ENCODE peak calls at places on chromosomes 16 and 17, in seven cellular contexts. P is A673, L is ovary, I is tibial artery, V is brain microvascular endothelial cell, X is fibroblast of villous mesenchyme, T is DND-41. F is an unnamed sample.

GRCh38 chr17:74271281-74271680 is 2.8 kb upstream of the DNAI2 start:
- DNase-seq in P (no peak), I (no peak), V (no peak), L (no peak), T (no peak), X (no peak), F (no peak)

GRCh38 chr17:77863814-77864161 is 94.7 kb upstream of the TNRC6C start:
- DNase-seq in L (no peak), V (peak; percentile 14), P (no peak), I (peak; percentile 65), T (no peak), X (peak; percentile 19), F (no peak)

GRCh38 chr16:85055503-85056210 is 28.1 kb downstream of the KIAA0513 start:
- DNase-seq in T (peak; percentile 77), L (no peak), P (no peak), X (peak; percentile 87), I (no peak), V (peak; percentile 62), F (peak; percentile 94)

GRCh38 chr17:40526668-40527067 is 25.2 kb upstream of the TNS4 start:
- DNase-seq in T (no peak), P (no peak), L (no peak), V (no peak), I (no peak), X (peak; percentile 77), F (no peak)

GRCh38 chr17:44324571-44325275 is at the start of gene SLC25A39:
- DNase-seq in X (peak; percentile 95), T (peak; percentile 92), I (peak; percentile 97), V (peak; percentile 82), L (peak; percentile 95), P (peak; percentile 85), F (peak; percentile 94)

GRCh38 chr16:57039148-57039812 is 49.9 kb downstream of the NLRC5 start:
- DNase-seq in T (peak; percentile 70), X (peak; percentile 92), L (no peak), I (no peak), P (no peak), V (peak; percentile 47), F (peak; percentile 74)

GRCh38 chr16:69166221-69166833 is 20.6 kb upstream of the SNTB2 start:
- DNase-seq in P (no peak), T (no peak), I (no peak), L (no peak), V (peak; percentile 28), X (peak; percentile 22), F (peak; percentile 95)

GRCh38 chr16:66335704-66336329 is 30.7 kb upstream of the CDH5 start:
- DNase-seq in X (peak; percentile 37), I (no peak), P (peak; percentile 89), V (peak; percentile 70), T (peak; percentile 24), L (peak; percentile 29), F (no peak)

GRCh38 chr16:84741351-84741791 is 41.6 kb downstream of the USP10 start:
- DNase-seq in X (no peak), I (no peak), L (no peak), V (no peak), P (no peak), T (no peak), F (peak; percentile 38)

GRCh38 chr16:24696699-24697098 is 32.8 kb upstream of the TNRC6A start:
- DNase-seq in V (no peak), X (no peak), L (no peak), T (no peak), I (no peak), P (no peak), F (no peak)

GRCh38 chr17:35368086-35368824 is 5.2 kb downstream of the SLFN11 start:
- DNase-seq in T (peak; percentile 54), I (no peak), V (no peak), X (peak; percentile 34), L (no peak), P (no peak), F (peak; percentile 47)

GRCh38 chr16:12706628-12707027 is 97.1 kb downstream of the CPPED1 start:
- DNase-seq in P (no peak), V (no peak), I (peak; percentile 50), L (no peak), X (no peak), T (no peak), F (no peak)

GRCh38 chr17:63881935-63882601 is at the start of gene GH2:
- DNase-seq in L (peak; percentile 43), I (no peak), V (peak; percentile 58), P (peak; percentile 59), T (peak; percentile 66), X (peak; percentile 35), F (peak; percentile 77)

GRCh38 chr16:24834459-24835335 is 11.1 kb upstream of the SLC5A11 start:
- DNase-seq in L (no peak), V (peak; percentile 34), X (peak; percentile 36), P (peak; percentile 54), T (no peak), I (no peak), F (peak; percentile 19)

GRCh38 chr17:75645889-75646625 is 12.8 kb downstream of the SMIM5 start:
- DNase-seq in X (no peak), L (no peak), I (no peak), T (no peak), V (no peak), P (no peak), F (peak; percentile 36)

DNA sequence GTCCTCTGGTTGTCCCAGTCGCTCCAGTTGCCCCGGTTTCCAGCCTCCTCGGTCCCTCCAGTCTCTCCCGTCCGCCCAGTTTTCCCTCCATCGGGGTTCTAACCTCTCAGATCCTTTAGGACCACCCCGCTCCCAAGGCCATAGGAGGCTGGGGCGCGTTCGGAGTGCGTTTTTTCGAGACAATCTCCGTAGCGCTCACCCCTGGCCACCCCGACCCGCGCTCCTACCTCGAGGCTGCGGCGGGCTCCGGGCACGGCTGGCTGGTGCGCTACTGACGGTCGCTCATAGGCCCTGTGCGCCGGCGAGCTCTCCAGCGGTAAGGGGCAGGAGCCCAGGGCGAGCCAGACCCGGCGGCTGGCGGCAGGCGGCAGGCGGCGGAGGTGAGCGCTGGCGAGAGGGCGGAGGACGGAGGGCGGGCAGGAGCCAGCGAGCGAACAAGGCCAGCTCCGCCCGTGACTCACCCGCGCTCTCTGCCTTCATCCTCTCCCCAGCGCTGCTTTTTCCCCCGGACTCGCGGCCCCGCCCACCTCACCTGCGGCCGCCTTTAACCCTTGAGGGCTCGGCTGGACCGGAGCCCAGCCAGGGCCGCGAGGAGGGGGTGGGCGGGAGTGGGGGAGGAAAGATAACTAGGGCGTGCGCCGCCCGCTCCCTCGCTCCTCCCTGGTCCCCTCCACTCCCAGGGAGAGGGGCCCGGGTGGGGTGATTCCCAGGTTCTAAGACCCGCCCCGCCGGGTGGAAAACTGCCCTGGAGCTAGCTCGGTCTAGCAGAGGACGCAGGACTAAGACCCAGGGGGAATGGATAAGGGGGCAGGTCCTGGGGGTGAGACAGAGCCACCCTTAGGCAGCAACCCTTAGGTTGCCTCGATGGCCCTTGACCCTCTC is at the start of gene SP6:
- DNase-seq in P (no peak), X (peak; percentile 51), L (peak; percentile 63), V (peak; percentile 25), I (no peak), T (no peak), F (peak; percentile 83)
- TF ChIP-seq CTCF in P (no peak), X (peak; percentile 38), L (no peak), V (no peak), I (no peak), T (no peak), F (no peak)

DNA sequence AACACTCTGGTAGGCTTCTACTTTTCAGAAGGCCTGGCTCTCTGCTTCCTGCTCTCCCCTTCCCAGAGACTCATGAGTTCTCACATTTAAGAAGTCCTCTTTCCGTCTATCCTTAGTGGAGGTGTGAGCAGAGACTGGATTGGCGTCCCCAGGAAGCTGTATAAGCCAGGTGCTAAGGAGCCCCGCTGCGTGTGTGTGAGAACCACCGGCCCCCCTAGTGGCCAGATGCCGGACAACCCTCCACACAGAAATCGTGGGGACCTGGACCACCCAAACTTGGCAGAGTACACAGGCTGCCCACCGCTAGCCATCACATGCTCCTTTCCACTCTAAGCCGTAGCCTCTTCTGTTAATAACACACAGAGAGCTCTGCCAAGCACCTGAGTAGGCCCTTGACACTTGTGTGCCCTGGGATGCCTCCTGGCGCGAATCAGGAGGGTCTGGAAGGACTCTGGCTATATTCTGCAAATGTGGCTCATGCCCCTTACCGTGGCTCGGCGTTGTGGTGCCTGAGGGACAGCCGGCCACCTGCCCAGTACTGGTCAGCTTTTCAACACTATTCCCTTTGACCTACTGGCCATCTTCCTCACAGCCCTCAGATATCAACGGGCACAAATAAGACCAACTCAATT is 13.9 kb downstream of the CYB5D2 start:
- DNase-seq in V (no peak), L (no peak), X (no peak), T (no peak), P (no peak), I (no peak), F (no peak)
- TF ChIP-seq CTCF in V (peak; percentile 55), L (no peak), X (no peak), T (peak; percentile 46), P (peak; percentile 42), I (no peak), F (no peak)

GRCh38 chr17:14797021-14797420 is 468.1 kb downstream of the PMP22 start:
- DNase-seq in P (no peak), I (no peak), X (no peak), L (no peak), V (no peak), T (no peak), F (no peak)

GRCh38 chr17:14793237-14793636 is 471.9 kb downstream of the PMP22 start:
- DNase-seq in V (peak; percentile 58), T (no peak), I (no peak), X (no peak), P (no peak), L (no peak), F (no peak)

GRCh38 chr17:14797801-14798200 is 467.3 kb downstream of the PMP22 start:
- DNase-seq in P (no peak), T (no peak), I (no peak), X (no peak), V (no peak), L (no peak), F (no peak)

GRCh38 chr17:14792751-14793150 is 472.4 kb downstream of the PMP22 start:
- DNase-seq in V (no peak), X (peak; percentile 28), L (no peak), T (no peak), I (no peak), P (no peak), F (no peak)

DNA sequence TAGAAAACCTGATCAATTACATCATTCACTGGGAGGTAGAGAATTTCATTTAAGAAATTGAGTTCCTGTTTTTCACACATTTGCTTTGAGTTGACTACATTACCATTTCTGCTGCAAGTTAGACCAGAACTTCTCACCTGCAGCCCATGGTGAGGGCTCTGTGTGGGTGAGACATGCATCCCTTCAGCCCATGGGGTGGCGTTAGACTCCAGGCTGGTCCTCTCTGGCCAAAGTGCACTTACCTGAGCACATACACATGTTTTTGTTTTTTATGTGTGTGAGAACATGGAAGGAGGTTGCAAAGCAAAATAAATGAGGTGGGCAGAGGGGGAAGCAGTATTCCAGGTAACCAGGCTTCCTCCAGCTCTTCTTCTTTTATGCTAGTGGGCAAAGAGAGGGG is 470.2 kb downstream of the PMP22 start:
- DNase-seq in P (no peak), V (no peak), X (no peak), I (no peak), T (no peak), L (no peak), F (no peak)
- TF ChIP-seq CTCF in P (no peak), V (no peak), X (no peak), I (no peak), T (no peak), L (no peak), F (no peak)

GRCh38 chr16:67544329-67544841 is 15.8 kb downstream of the RIPOR1 start:
- DNase-seq in V (no peak), L (peak; percentile 23), T (no peak), X (no peak), I (no peak), P (no peak), F (no peak)
- TF ChIP-seq CTCF in V (peak; percentile 30), L (no peak), T (peak; percentile 12), X (no peak), I (no peak), P (no peak), F (no peak)

F was measured in activated CD8-positive, alpha-beta T cell treated with anti-CD3 and anti-CD28 coated beads for 36 hours.